ENCODE peak calls at places on chromosomes 1 and 21, in four cellular contexts. G is MCF 10A, H is amniotic stem cell, C is left ventricle myocardium inferior. A is an unnamed sample.

GRCh38 chr1:99527078-99527477 is 118.8 kb upstream of the PALMD start:
- DNase-seq in H (no peak), G (peak; percentile 21), C (no peak), A (no peak)

GRCh38 chr1:29236743-29236992 is 346 bp downstream of the PTPRU start:
- DNase-seq in G (no peak), H (no peak), C (no peak), A (peak; percentile 26)

GRCh38 chr1:23021834-23022233 is 2.6 kb downstream of the KDM1A start:
- DNase-seq in G (no peak), H (no peak), C (no peak), A (no peak)

GRCh38 chr1:109821831-109822745 is 58.4 kb upstream of the EPS8L3 start:
- DNase-seq in C (peak; percentile 45), G (peak; percentile 88), H (no peak), A (no peak)

GRCh38 chr1:15370781-15371467 is 38.8 kb upstream of the EFHD2 start:
- DNase-seq in G (no peak), C (peak; percentile 63), H (no peak), A (peak; percentile 28)

GRCh38 chr1:36081926-36082485 is 1.9 kb upstream of the TEKT2 start:
- DNase-seq in G (no peak), H (no peak), C (no peak), A (no peak)

GRCh38 chr1:113980120-113980519 is 846 bp downstream of the OLFML3 start:
- DNase-seq in C (peak; percentile 54), H (no peak), G (no peak), A (peak; percentile 84)

GRCh38 chr21:45440736-45441350 is 35.9 kb downstream of the COL18A1 start:
- DNase-seq in C (no peak), G (no peak), H (no peak), A (no peak)

GRCh38 chr1:844472-845026 is 79.2 kb upstream of the SAMD11 start:
- DNase-seq in G (no peak), C (no peak), H (no peak), A (no peak)

GRCh38 chr1:212727386-212728181 is 27.9 kb upstream of the BATF3 start:
- DNase-seq in H (no peak), G (peak; percentile 89), C (no peak), A (no peak)

GRCh38 chr1:31239653-31240241 is at the start of gene NKAIN1:
- DNase-seq in G (peak; percentile 18), C (no peak), H (no peak), A (no peak)

GRCh38 chr1:193392686-193393085 is 206.3 kb upstream of the B3GALT2 start:
- DNase-seq in G (peak; percentile 9), C (no peak), H (no peak), A (no peak)

GRCh38 chr21:36932417-36932816 is 34.1 kb downstream of the HLCS start:
- DNase-seq in C (no peak), H (no peak), G (no peak), A (no peak)

GRCh38 chr1:215777370-215777925 is 210.3 kb downstream of the KCTD3 start:
- DNase-seq in C (no peak), H (no peak), G (peak; percentile 41), A (no peak)

GRCh38 chr1:14653461-14653960 is 55.0 kb downstream of the KAZN start:
- DNase-seq in C (no peak), H (no peak), G (peak; percentile 50), A (no peak)

GRCh38 chr1:205783904-205784303 is 8.6 kb upstream of the RAB29 start:
- DNase-seq in G (no peak), C (no peak), H (no peak), A (no peak)

A was measured in uterus.